ENCODE peak calls at places on chromosome 5, in four cellular contexts. E is HTR-8/SVneo; B is GM06990; C is activated T-helper 1 cell treated with anti-CD3 and anti-CD28 coated beads, Interleukin-2, amount 50 U/mL, for 16 hours. Z is an unnamed sample.

GRCh38 chr5:140480310-140481014 is 67.0 kb upstream of the EIF4EBP3 start:
- DNase-seq in E (no peak), B (no peak), C (no peak), Z (no peak)

GRCh38 chr5:14204785-14205321 is 61.7 kb downstream of the TRIO start:
- DNase-seq in E (peak), B (no peak), C (no peak), Z (peak)

GRCh38 chr5:1479581-1480188 is 34.4 kb upstream of the SLC6A3 start:
- DNase-seq in E (peak), B (peak), C (no peak), Z (peak)

GRCh38 chr5:9094582-9094981 is 451.3 kb downstream of the SEMA5A start:
- DNase-seq in E (no peak), B (no peak), C (no peak), Z (no peak)

GRCh38 chr5:52838306-52839015 is 50.7 kb downstream of the ITGA1 start:
- DNase-seq in E (no peak), B (no peak), C (no peak), Z (no peak)

GRCh38 chr5:10459080-10460055 is 17.7 kb downstream of the ROPN1L start:
- DNase-seq in E (no peak), B (no peak), C (no peak), Z (no peak)

GRCh38 chr5:149550608-149551226 is 522 bp downstream of the CSNK1A1 start:
- DNase-seq in E (no peak), B (no peak), C (peak), Z (peak)

GRCh38 chr5:14118551-14119320 is 24.4 kb upstream of the TRIO start:
- DNase-seq in E (no peak), B (no peak), C (no peak), Z (no peak)

GRCh38 chr5:143707797-143708196 is 104.2 kb upstream of the HMHB1 start:
- DNase-seq in E (no peak), B (no peak), C (no peak), Z (no peak)

GRCh38 chr5:11504794-11505193 is 399.5 kb downstream of the CTNND2 start:
- DNase-seq in E (peak), B (no peak), C (no peak), Z (no peak)

GRCh38 chr5:172150514-172151425 is 37.3 kb downstream of the STK10 start:
- DNase-seq in E (no peak), B (peak), C (no peak), Z (no peak)

GRCh38 chr5:75460947-75461346 is 50.5 kb downstream of the CERT1 start:
- DNase-seq in E (no peak), B (peak), C (no peak), Z (no peak)

GRCh38 chr5:101676646-101677045 is 619.4 kb downstream of the SLCO4C1 start:
- DNase-seq in E (no peak), B (no peak), C (no peak), Z (no peak)

GRCh38 chr5:166710275-166710674 is 1581.2 kb upstream of the WWC1 start:
- DNase-seq in E (no peak), B (no peak), C (no peak), Z (peak)

GRCh38 chr5:73264626-73265025 is 91.6 kb downstream of the TMEM174 start:
- DNase-seq in E (no peak), B (no peak), C (no peak), Z (no peak)

GRCh38 chr5:83076742-83077661 is at the start of the genes TMEM167A and XRCC4:
- DNase-seq in E (peak), B (peak), C (peak), Z (peak)

GRCh38 chr5:40518511-40518917 is 161.2 kb upstream of the PTGER4 start:
- DNase-seq in E (peak), B (no peak), C (no peak), Z (peak)

GRCh38 chr5:172603425-172603824 is 37.6 kb upstream of the NEURL1B start:
- DNase-seq in E (no peak), B (no peak), C (no peak), Z (no peak)

GRCh38 chr5:12330993-12331588 is 426.8 kb upstream of the CTNND2 start:
- DNase-seq in E (no peak), B (no peak), C (no peak), Z (no peak)

GRCh38 chr5:7495133-7495521 is 99.2 kb downstream of the ADCY2 start:
- DNase-seq in E (no peak), B (no peak), C (no peak), Z (no peak)

GRCh38 chr5:171336486-171337206 is 27.6 kb downstream of the TLX3 start:
- DNase-seq in E (peak), B (no peak), C (no peak), Z (peak)

GRCh38 chr5:78797945-78798731 is 149.6 kb upstream of the LHFPL2 start:
- DNase-seq in E (no peak), B (no peak), C (no peak), Z (no peak)

GRCh38 chr5:146726020-146726419 is 152.5 kb downstream of the PPP2R2B start:
- DNase-seq in E (no peak), B (no peak), C (no peak), Z (no peak)

GRCh38 chr5:32949571-32949970 is 238.4 kb downstream of the NPR3 start:
- DNase-seq in E (no peak), B (no peak), C (no peak), Z (peak)

GRCh38 chr5:76716456-76717157 is 681 bp downstream of the F2R start:
- DNase-seq in E (no peak), B (no peak), C (no peak), Z (peak)

GRCh38 chr5:32443145-32443540 is 1.4 kb downstream of the ZFR start:
- DNase-seq in E (no peak), B (no peak), C (no peak), Z (peak)

GRCh38 chr5:125311743-125312142 is 565.3 kb upstream of the ZNF608 start:
- DNase-seq in E (peak), B (no peak), C (no peak), Z (peak)

GRCh38 chr5:151338734-151339133 is 8.6 kb downstream of the SLC36A2 start:
- DNase-seq in E (no peak), B (no peak), C (no peak), Z (no peak)

GRCh38 chr5:88818296-88818695 is 64.7 kb downstream of the MEF2C start:
- DNase-seq in E (no peak), B (no peak), C (no peak), Z (no peak)

GRCh38 chr5:21817668-21818419 is 1035.3 kb downstream of the CDH12 start:
- DNase-seq in E (no peak), B (no peak), C (no peak), Z (no peak)

GRCh38 chr5:133663380-133664054 is 51.2 kb upstream of the FSTL4 start:
- DNase-seq in E (no peak), B (no peak), C (no peak), Z (no peak)

GRCh38 chr5:115419794-115420585 is 123.5 kb upstream of the CCDC112 start:
- DNase-seq in E (peak), B (no peak), C (no peak), Z (peak)

GRCh38 chr5:132365213-132365612 is 4.3 kb upstream of the SLC22A5 start:
- DNase-seq in E (peak), B (no peak), C (no peak), Z (peak)

Z was measured in RWPE1.